ENCODE peak calls at places on chromosomes 5 and 9, in five cellular contexts. J is HFF-Myc; F is AG04450; Y is CD8-positive, alpha-beta T cell; V is nephron progenitor cell. R is an unnamed sample.

GRCh38 chr5:124816381-124816780 is 69.9 kb upstream of the ZNF608 start:
- DNase-seq in J (no peak), F (no peak), Y (no peak), V (no peak), R (no peak)

GRCh38 chr9:16653491-16654407 is 216.7 kb downstream of the BNC2 start:
- DNase-seq in J (no peak), F (no peak), Y (no peak), V (peak; percentile 47), R (no peak)

GRCh38 chr9:93064392-93065124 is 6.1 kb downstream of the SUSD3 start:
- DNase-seq in J (no peak), F (no peak), Y (peak; percentile 80), V (no peak), R (peak; percentile 92)

GRCh38 chr5:76204191-76204590 is 121.0 kb downstream of the SV2C start:
- DNase-seq in J (no peak), F (no peak), Y (no peak), V (no peak), R (no peak)

GRCh38 chr9:37053684-37054512 is 19.8 kb upstream of the PAX5 start:
- DNase-seq in J (no peak), F (no peak), Y (no peak), V (no peak), R (no peak)

GRCh38 chr5:9863486-9863885 is 233.3 kb upstream of the TAS2R1 start:
- DNase-seq in J (no peak), F (no peak), Y (no peak), V (no peak), R (no peak)

GRCh38 chr5:133704411-133704810 is 92.1 kb upstream of the FSTL4 start:
- DNase-seq in J (no peak), F (no peak), Y (no peak), V (no peak), R (no peak)

GRCh38 chr5:73182282-73182681 is 9.3 kb downstream of the TMEM174 start:
- DNase-seq in J (no peak), F (no peak), Y (no peak), V (no peak), R (no peak)

GRCh38 chr5:72288923-72289322 is 31.1 kb downstream of the MRPS27 start:
- DNase-seq in J (no peak), F (no peak), Y (no peak), V (no peak), R (no peak)

GRCh38 chr5:42908509-42909488 is 97.1 kb upstream of the SELENOP start:
- DNase-seq in J (peak; percentile 73), F (peak; percentile 68), Y (peak; percentile 80), V (peak; percentile 89), R (peak; percentile 85)

GRCh38 chr9:4796988-4797956 is 4.5 kb downstream of the RCL1 start:
- DNase-seq in J (no peak), F (no peak), Y (no peak), V (peak; percentile 15), R (peak; percentile 24)

GRCh38 chr5:912356-913091 is 19.8 kb downstream of the TRIP13 start:
- DNase-seq in J (peak; percentile 63), F (peak; percentile 76), Y (peak; percentile 12), V (no peak), R (no peak)

GRCh38 chr9:97696025-97696822 is 916 bp downstream of the XPA start:
- DNase-seq in J (no peak), F (no peak), Y (no peak), V (no peak), R (no peak)

GRCh38 chr9:117178596-117179111 is 236.2 kb downstream of the ASTN2 start:
- DNase-seq in J (no peak), F (no peak), Y (no peak), V (no peak), R (no peak)

GRCh38 chr9:69044226-69045219 is 9.0 kb downstream of the FXN start:
- DNase-seq in J (peak; percentile 70), F (no peak), Y (no peak), V (peak; percentile 36), R (no peak)

GRCh38 chr9:95511952-95512750 is 4.6 kb downstream of the PTCH1 start:
- DNase-seq in J (no peak), F (no peak), Y (no peak), V (peak; percentile 38), R (no peak)

GRCh38 chr9:70868661-70869652 is 252.5 kb downstream of the TRPM3 start:
- DNase-seq in J (no peak), F (no peak), Y (no peak), V (no peak), R (no peak)

GRCh38 chr5:179143446-179143845 is 83.3 kb downstream of the ZNF354C start:
- DNase-seq in J (no peak), F (no peak), Y (no peak), V (no peak), R (no peak)
- TF ChIP-seq CTCF in J (peak; percentile 28), F (no peak), Y (no peak), V (peak; percentile 15), R (no peak)

DNA sequence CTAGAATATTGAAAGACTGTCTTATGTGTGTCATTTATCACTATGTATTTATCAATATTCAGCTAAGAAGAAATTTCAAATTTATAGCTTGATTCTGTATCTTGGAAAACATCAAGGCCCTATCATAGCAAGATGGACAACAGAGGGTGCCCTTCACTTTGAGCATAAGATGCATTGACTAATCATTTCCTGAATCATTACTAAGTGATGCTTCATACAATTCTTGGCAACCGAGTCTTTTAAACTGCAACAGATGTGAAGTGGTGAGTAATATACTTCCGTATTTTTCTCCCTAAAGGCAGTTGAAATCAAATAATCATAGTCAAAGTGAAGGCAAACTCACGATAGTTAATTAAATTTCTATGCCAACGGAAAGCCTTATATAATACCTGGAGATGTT is 318.6 kb upstream of the RGMB start:
- DNase-seq in J (peak; percentile 89), F (peak; percentile 78), Y (no peak), V (no peak), R (no peak)
- TF ChIP-seq CTCF in J (no peak), F (peak; percentile 50), Y (no peak), V (no peak), R (no peak)

GRCh38 chr5:14142856-14143508 is at the start of gene TRIO:
- DNase-seq in J (peak; percentile 76), F (peak; percentile 77), Y (peak; percentile 72), V (peak; percentile 97), R (peak; percentile 91)
- TF ChIP-seq CTCF in J (peak; percentile 58), F (peak; percentile 45), Y (peak; percentile 31), V (peak; percentile 33), R (peak; percentile 42)

DNA sequence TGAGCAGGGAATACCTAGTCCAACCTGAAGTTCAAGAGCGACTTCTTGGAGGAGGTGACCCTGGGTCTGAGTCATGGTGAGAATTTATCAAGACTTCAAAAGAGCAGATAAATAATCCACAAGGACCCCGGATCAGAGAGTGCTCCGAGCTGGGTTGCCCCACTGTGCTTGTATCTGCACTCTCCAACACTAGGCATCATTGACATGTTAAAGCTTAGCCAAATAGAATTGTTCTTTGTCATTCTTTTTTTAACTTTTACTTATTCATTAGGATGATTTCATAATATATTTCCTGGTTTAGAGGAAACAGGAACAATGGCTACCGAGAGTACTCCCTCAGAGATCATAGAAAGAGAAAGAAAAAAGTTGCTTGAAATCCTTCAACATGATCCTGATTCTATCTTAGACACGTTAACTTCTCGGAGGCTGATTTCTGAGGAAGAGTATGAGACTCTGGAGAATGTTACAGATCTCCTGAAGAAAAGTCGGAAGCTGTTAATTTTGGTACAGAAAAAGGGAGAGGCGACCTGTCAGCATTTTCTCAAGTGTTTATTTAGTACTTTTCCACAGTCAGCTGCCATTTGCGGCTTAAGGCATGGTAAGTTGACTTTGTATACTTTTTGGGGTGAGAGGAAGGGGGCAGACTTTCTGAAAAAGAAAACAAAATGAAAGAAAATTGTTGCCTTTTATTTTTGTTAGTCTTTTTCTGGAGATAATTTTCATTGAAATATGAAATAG is at the start of gene CARD6:
- DNase-seq in J (no peak), F (no peak), Y (no peak), V (no peak), R (peak; percentile 28)
- TF ChIP-seq CTCF in J (no peak), F (peak; percentile 10), Y (no peak), V (no peak), R (no peak)

GRCh38 chr5:77867194-77867691 is 91.1 kb upstream of the TBCA start:
- DNase-seq in J (no peak), F (no peak), Y (no peak), V (no peak), R (no peak)
- TF ChIP-seq CTCF in J (no peak), F (peak; percentile 41), Y (peak; percentile 27), V (no peak), R (no peak)

GRCh38 chr5:32753765-32754164 is 42.6 kb downstream of the NPR3 start:
- DNase-seq in J (no peak), F (no peak), Y (no peak), V (no peak), R (no peak)
- TF ChIP-seq CTCF in J (no peak), F (no peak), Y (no peak), V (no peak), R (no peak)

GRCh38 chr5:143572671-143573070 is 169.2 kb upstream of the NR3C1 start:
- DNase-seq in J (no peak), F (no peak), Y (no peak), V (no peak), R (no peak)
- TF ChIP-seq CTCF in J (no peak), F (no peak), Y (no peak), V (no peak), R (no peak)

GRCh38 chr9:91421022-91421765 is 2.4 kb downstream of the NFIL3 start:
- DNase-seq in J (no peak), F (no peak), Y (no peak), V (peak; percentile 80), R (peak; percentile 36)
- TF ChIP-seq CTCF in J (peak; percentile 41), F (peak; percentile 62), Y (no peak), V (peak; percentile 31), R (peak; percentile 51)

DNA sequence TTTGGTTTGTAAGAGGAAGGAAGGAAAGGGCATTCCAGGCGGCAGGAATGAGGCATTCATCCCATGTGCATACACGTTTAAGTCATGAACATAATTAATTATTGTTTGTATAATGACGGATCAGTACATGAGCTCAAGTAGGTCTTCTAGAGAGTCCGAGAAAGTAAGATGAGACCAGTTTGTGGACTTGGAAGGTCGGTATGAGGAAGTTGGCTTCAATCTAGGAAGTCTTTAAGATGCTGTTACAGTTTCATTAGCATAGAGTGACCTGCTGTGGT is 2.1 kb downstream of the GTF3C4 start:
- DNase-seq in J (no peak), F (no peak), Y (no peak), V (no peak), R (no peak)
- TF ChIP-seq CTCF in J (no peak), F (no peak), Y (no peak), V (no peak), R (no peak)